ENCODE peak calls at places on chromosomes 3 and 15, in seven cellular contexts. W is skeletal muscle cell; M is stimulated activated CD4-positive, alpha-beta T cell treated with anti-CD3 and anti-CD28 coated beads, TNF-alpha, amount 100 ng/mL, for 1 hour; A is SK-MEL-5; U is left lung; N is progenitor cell of endocrine pancreas; E is cardiac fibroblast. K is an unnamed sample.

GRCh38 chr3:27357665-27358258 is 11.4 kb downstream of the NEK10 start:
- DNase-seq in W (peak; percentile 9), M (peak; percentile 19), A (peak; percentile 83), U (no peak), N (no peak), E (peak; percentile 73), K (peak; percentile 27)

GRCh38 chr3:43758826-43759225 is 68.1 kb downstream of the ABHD5 start:
- DNase-seq in W (no peak), M (no peak), A (no peak), U (no peak), N (no peak), E (no peak), K (no peak)

GRCh38 chr15:50830477-50831354 is 65.2 kb upstream of the SPPL2A start:
- DNase-seq in W (no peak), M (no peak), A (no peak), U (no peak), N (no peak), E (no peak), K (no peak)

GRCh38 chr3:152635354-152635753 is 199.6 kb upstream of the P2RY1 start:
- DNase-seq in W (no peak), M (no peak), A (no peak), U (no peak), N (no peak), E (no peak), K (no peak)

GRCh38 chr3:187044871-187045552 is 94.3 kb downstream of the RPL39L start:
- DNase-seq in W (no peak), M (no peak), A (no peak), U (no peak), N (no peak), E (peak; percentile 37), K (no peak)

GRCh38 chr15:38991126-38991525 is 426.5 kb upstream of the RASGRP1 start:
- DNase-seq in W (peak; percentile 14), M (no peak), A (peak; percentile 75), U (no peak), N (no peak), E (peak; percentile 69), K (peak; percentile 31)

GRCh38 chr3:182794806-182795369 is 1.6 kb downstream of the ATP11B start:
- DNase-seq in W (no peak), M (no peak), A (no peak), U (no peak), N (no peak), E (peak; percentile 26), K (no peak)

GRCh38 chr3:188904670-188905069 is 267.1 kb upstream of the TPRG1 start:
- DNase-seq in W (peak; percentile 48), M (no peak), A (no peak), U (no peak), N (no peak), E (peak; percentile 87), K (no peak)

GRCh38 chr3:147130461-147130860 is 275.9 kb downstream of the ZIC4 start:
- DNase-seq in W (no peak), M (no peak), A (no peak), U (no peak), N (no peak), E (peak; percentile 39), K (peak; percentile 19)

GRCh38 chr15:22887157-22887951 is 48.9 kb downstream of the NIPA2 start:
- DNase-seq in W (peak; percentile 74), M (no peak), A (no peak), U (no peak), N (no peak), E (peak; percentile 85), K (peak; percentile 50)

GRCh38 chr3:134810052-134810435 is 15.0 kb downstream of the EPHB1 start:
- DNase-seq in W (no peak), M (no peak), A (no peak), U (no peak), N (no peak), E (no peak), K (no peak)

GRCh38 chr3:46372492-46373359 is 2.0 kb downstream of the CCR5 start:
- DNase-seq in W (no peak), M (no peak), A (peak; percentile 56), U (no peak), N (no peak), E (peak; percentile 56), K (peak; percentile 44)

GRCh38 chr3:42698911-42699230 is 3.7 kb downstream of the HHATL start:
- DNase-seq in W (no peak), M (no peak), A (no peak), U (peak; percentile 54), N (no peak), E (no peak), K (no peak)

GRCh38 chr3:103515116-103515515 is 1080.3 kb downstream of the ZPLD1 start:
- DNase-seq in W (no peak), M (no peak), A (no peak), U (no peak), N (no peak), E (no peak), K (no peak)

GRCh38 chr3:57331078-57331477 is 38.6 kb upstream of the ASB14 start:
- DNase-seq in W (no peak), M (no peak), A (no peak), U (no peak), N (no peak), E (no peak), K (no peak)

GRCh38 chr15:71575474-71576045 is 234.8 kb upstream of the NR2E3 start:
- DNase-seq in W (no peak), M (no peak), A (peak; percentile 51), U (no peak), N (no peak), E (peak; percentile 55), K (no peak)

GRCh38 chr15:39413558-39413957 is 167.3 kb upstream of the THBS1 start:
- DNase-seq in W (no peak), M (no peak), A (no peak), U (no peak), N (no peak), E (peak; percentile 31), K (no peak)

GRCh38 chr15:84727429-84727828 is 11.5 kb upstream of the SEC11A start:
- DNase-seq in W (no peak), M (no peak), A (no peak), U (no peak), N (no peak), E (no peak), K (no peak)

GRCh38 chr15:77632760-77633133 is at the start of gene LINGO1:
- DNase-seq in W (no peak), M (no peak), A (no peak), U (no peak), N (peak; percentile 42), E (peak; percentile 14), K (no peak)

GRCh38 chr3:14201881-14202684 is 23.5 kb downstream of the LSM3 start:
- DNase-seq in W (no peak), M (no peak), A (no peak), U (no peak), N (no peak), E (no peak), K (no peak)

GRCh38 chr3:100486808-100487207 is 5.6 kb upstream of the TMEM45A start:
- DNase-seq in W (no peak), M (no peak), A (no peak), U (no peak), N (no peak), E (peak; percentile 38), K (no peak)

GRCh38 chr3:43503067-43503728 is 118.6 kb downstream of the ANO10 start:
- DNase-seq in W (no peak), M (no peak), A (peak; percentile 58), U (no peak), N (no peak), E (peak; percentile 66), K (no peak)

GRCh38 chr15:66389098-66389858 is 2.6 kb downstream of the MAP2K1 start:
- DNase-seq in W (no peak), M (no peak), A (no peak), U (no peak), N (no peak), E (no peak), K (no peak)

GRCh38 chr3:141406265-141406664 is 38.0 kb downstream of the ZBTB38 start:
- DNase-seq in W (no peak), M (no peak), A (no peak), U (no peak), N (no peak), E (no peak), K (no peak)

GRCh38 chr3:144772372-144772771 is 800.7 kb downstream of the DIPK2A start:
- DNase-seq in W (no peak), M (no peak), A (no peak), U (no peak), N (no peak), E (no peak), K (no peak)

GRCh38 chr3:170961616-170962400 is 53.4 kb upstream of the EIF5A2 start:
- DNase-seq in W (peak; percentile 1), M (no peak), A (peak; percentile 70), U (no peak), N (no peak), E (peak; percentile 77), K (peak; percentile 20)

GRCh38 chr15:48928877-48929538 is 34.7 kb downstream of the SHC4 start:
- DNase-seq in W (no peak), M (no peak), A (no peak), U (no peak), N (no peak), E (no peak), K (no peak)

GRCh38 chr3:71064976-71065763 is 518.4 kb downstream of the FOXP1 start:
- DNase-seq in W (no peak), M (peak; percentile 51), A (no peak), U (peak; percentile 92), N (peak; percentile 38), E (peak; percentile 62), K (no peak)

GRCh38 chr3:72205297-72205696 is 420.3 kb upstream of the PROK2 start:
- DNase-seq in W (no peak), M (no peak), A (no peak), U (no peak), N (no peak), E (no peak), K (no peak)

GRCh38 chr15:53576841-53577240 is 182.6 kb downstream of the WDR72 start:
- DNase-seq in W (no peak), M (no peak), A (peak; percentile 82), U (no peak), N (no peak), E (no peak), K (no peak)

GRCh38 chr3:24579008-24579407 is 84.4 kb upstream of the THRB start:
- DNase-seq in W (no peak), M (no peak), A (no peak), U (no peak), N (no peak), E (no peak), K (no peak)

GRCh38 chr3:185207931-185208746 is 45.7 kb downstream of the EHHADH start:
- DNase-seq in W (no peak), M (no peak), A (no peak), U (no peak), N (no peak), E (peak; percentile 38), K (no peak)

GRCh38 chr15:101723161-101723873 is 956 bp downstream of the TARS3 start:
- DNase-seq in W (no peak), M (no peak), A (no peak), U (no peak), N (no peak), E (peak; percentile 28), K (peak; percentile 2)

GRCh38 chr3:99781761-99782160 is 35.9 kb upstream of the CMSS1 start:
- DNase-seq in W (no peak), M (no peak), A (no peak), U (no peak), N (no peak), E (peak; percentile 59), K (peak; percentile 37)

GRCh38 chr3:177306252-177306651 is 109.0 kb upstream of the TBL1XR1 start:
- DNase-seq in W (peak; percentile 11), M (no peak), A (no peak), U (no peak), N (no peak), E (peak; percentile 94), K (no peak)